ENCODE peak calls at places on chromosome 13, in five cellular contexts. One of them, this sample, is unnamed.
A peak's percentile ranks its signal among the peaks of the same experiment; 100 is the strongest.

GRCh38 chr13:33174491-33174890 is 111.1 kb downstream of the STARD13 start:
- DNase-seq in OCI-LY7: no peak
- DNase-seq in left ventricle myocardium inferior: no peak
- DNase-seq in AG08395: no peak
- DNase-seq in GM20000: no peak
- DNase-seq in this sample: no peak

GRCh38 chr13:107770541-107770940 is 444.8 kb downstream of the LIG4 start:
- DNase-seq in OCI-LY7: no peak
- DNase-seq in AG08395: no peak
- DNase-seq in GM20000: no peak
- DNase-seq in left ventricle myocardium inferior: no peak
- DNase-seq in this sample: no peak

GRCh38 chr13:35994131-35994966 is 136.8 kb downstream of the DCLK1 start:
- DNase-seq in left ventricle myocardium inferior: peak; percentile 45
- DNase-seq in OCI-LY7: no peak
- DNase-seq in GM20000: no peak
- DNase-seq in AG08395: peak; percentile 70
- DNase-seq in this sample: no peak

GRCh38 chr13:91078093-91078679 is 269.3 kb upstream of the MIR17HG start:
- DNase-seq in left ventricle myocardium inferior: no peak
- DNase-seq in GM20000: peak; percentile 13
- DNase-seq in AG08395: no peak
- DNase-seq in OCI-LY7: peak; percentile 53
- DNase-seq in this sample: no peak

GRCh38 chr13:32737111-32737571 is 150.9 kb downstream of the PDS5B start:
- DNase-seq in GM20000: no peak
- DNase-seq in OCI-LY7: peak; percentile 22
- DNase-seq in AG08395: peak; percentile 11
- DNase-seq in left ventricle myocardium inferior: no peak
- DNase-seq in this sample: peak; percentile 26

GRCh38 chr13:41017153-41017552 is 2.0 kb downstream of the ELF1 start:
- DNase-seq in OCI-LY7: peak; percentile 80
- DNase-seq in left ventricle myocardium inferior: no peak
- DNase-seq in GM20000: no peak
- DNase-seq in AG08395: no peak
- DNase-seq in this sample: no peak

GRCh38 chr13:61685683-61686013 is 270.0 kb upstream of the PCDH20 start:
- DNase-seq in GM20000: no peak
- DNase-seq in OCI-LY7: no peak
- DNase-seq in left ventricle myocardium inferior: no peak
- DNase-seq in AG08395: no peak
- DNase-seq in this sample: no peak

GRCh38 chr13:80341771-80342271 is 895 bp upstream of the SPRY2 start:
- DNase-seq in GM20000: peak; percentile 38
- DNase-seq in left ventricle myocardium inferior: peak; percentile 66
- DNase-seq in AG08395: no peak
- DNase-seq in OCI-LY7: no peak
- DNase-seq in this sample: no peak

GRCh38 chr13:90545070-90545840 is 802.2 kb upstream of the MIR17HG start:
- DNase-seq in OCI-LY7: no peak
- DNase-seq in AG08395: no peak
- DNase-seq in left ventricle myocardium inferior: no peak
- DNase-seq in GM20000: no peak
- DNase-seq in this sample: no peak

GRCh38 chr13:36157475-36157874 is 26.3 kb upstream of the DCLK1 start:
- DNase-seq in AG08395: no peak
- DNase-seq in OCI-LY7: no peak
- DNase-seq in GM20000: no peak
- DNase-seq in left ventricle myocardium inferior: no peak
- DNase-seq in this sample: no peak

GRCh38 chr13:112032186-112032835 is 34.6 kb upstream of the SOX1 start:
- DNase-seq in GM20000: no peak
- DNase-seq in AG08395: no peak
- DNase-seq in OCI-LY7: no peak
- DNase-seq in left ventricle myocardium inferior: no peak
- DNase-seq in this sample: no peak

GRCh38 chr13:39433705-39434104 is 169.3 kb downstream of the LHFPL6 start:
- DNase-seq in GM20000: no peak
- DNase-seq in OCI-LY7: no peak
- DNase-seq in AG08395: no peak
- DNase-seq in left ventricle myocardium inferior: no peak
- DNase-seq in this sample: no peak

GRCh38 chr13:113307491-113307890 is 10.5 kb downstream of the LAMP1 start:
- DNase-seq in GM20000: no peak
- DNase-seq in OCI-LY7: no peak
- DNase-seq in AG08395: no peak
- DNase-seq in left ventricle myocardium inferior: no peak
- DNase-seq in this sample: no peak

GRCh38 chr13:28402057-28402381 is 92.9 kb downstream of the FLT1 start:
- DNase-seq in OCI-LY7: no peak
- DNase-seq in left ventricle myocardium inferior: no peak
- DNase-seq in GM20000: no peak
- DNase-seq in AG08395: no peak
- DNase-seq in this sample: no peak

GRCh38 chr13:83995930-83996329 is 113.7 kb upstream of the SLITRK1 start:
- DNase-seq in OCI-LY7: no peak
- DNase-seq in GM20000: no peak
- DNase-seq in AG08395: no peak
- DNase-seq in left ventricle myocardium inferior: no peak
- DNase-seq in this sample: no peak

GRCh38 chr13:82330499-82330898 is 1551.8 kb downstream of the SLITRK1 start:
- DNase-seq in GM20000: peak; percentile 6
- DNase-seq in AG08395: no peak
- DNase-seq in left ventricle myocardium inferior: no peak
- DNase-seq in OCI-LY7: peak; percentile 26
- DNase-seq in this sample: peak; percentile 5

GRCh38 chr13:111531505-111531904 is 211.1 kb downstream of the TEX29 start:
- DNase-seq in AG08395: no peak
- DNase-seq in OCI-LY7: no peak
- DNase-seq in GM20000: no peak
- DNase-seq in left ventricle myocardium inferior: no peak
- DNase-seq in this sample: no peak

GRCh38 chr13:46303743-46304385 is 83.2 kb downstream of the RUBCNL start:
- DNase-seq in GM20000: no peak
- DNase-seq in OCI-LY7: no peak
- DNase-seq in AG08395: no peak
- DNase-seq in left ventricle myocardium inferior: no peak
- DNase-seq in this sample: no peak